ENCODE peak calls at places on chromosomes 16 and 17, in seven cellular contexts. Z is fibroblast of villous mesenchyme; L is NCI-H345; A is effector memory CD4-positive, alpha-beta T cell; D is mesenchymal stem cell; B is omental fat pad; K is ELF-1. U is an unnamed sample.

GRCh38 chr16:84156342-84156784 is 11.3 kb downstream of the DNAAF1 start:
- DNase-seq in Z (peak; percentile 23), L (no peak), A (no peak), D (peak; percentile 21), B (no peak), K (no peak), U (no peak)

GRCh38 chr17:19011581-19011980 is 7.0 kb upstream of the FAM83G start:
- DNase-seq in Z (no peak), L (no peak), A (no peak), D (no peak), B (no peak), K (no peak), U (no peak)

GRCh38 chr16:88613911-88614817 is 24.2 kb upstream of the IL17C start:
- DNase-seq in Z (no peak), L (no peak), A (no peak), D (peak; percentile 34), B (no peak), K (no peak), U (no peak)

GRCh38 chr17:78133971-78134898 is 3.7 kb downstream of the TMC8 start:
- DNase-seq in Z (peak; percentile 36), L (peak; percentile 63), A (peak; percentile 70), D (no peak), B (no peak), K (peak; percentile 88), U (peak; percentile 63)

GRCh38 chr17:6147054-6147453 is 76.9 kb downstream of the WSCD1 start:
- DNase-seq in Z (no peak), L (no peak), A (no peak), D (no peak), B (no peak), K (no peak), U (no peak)

GRCh38 chr17:22470411-22471175 is 778.3 kb downstream of the KCNJ18 start:
- DNase-seq in Z (no peak), L (no peak), A (no peak), D (no peak), B (no peak), K (no peak), U (no peak)

GRCh38 chr17:28747046-28747691 is 3.4 kb downstream of the TRAF4 start:
- DNase-seq in Z (no peak), L (no peak), A (no peak), D (no peak), B (no peak), K (peak; percentile 96), U (no peak)

GRCh38 chr17:7019839-7020519 is 2.9 kb upstream of the BCL6B start:
- DNase-seq in Z (peak; percentile 40), L (peak; percentile 29), A (no peak), D (peak; percentile 54), B (no peak), K (peak; percentile 67), U (peak; percentile 55)

GRCh38 chr16:1846416-1846815 is 19.4 kb downstream of the FAHD1 start:
- DNase-seq in Z (no peak), L (no peak), A (no peak), D (no peak), B (no peak), K (no peak), U (no peak)

GRCh38 chr17:34354637-34355036 is 1.6 kb upstream of the CCL13 start:
- DNase-seq in Z (peak; percentile 36), L (no peak), A (no peak), D (no peak), B (no peak), K (no peak), U (peak; percentile 44)

GRCh38 chr16:19808061-19808621 is 76.5 kb downstream of the GPRC5B start:
- DNase-seq in Z (peak; percentile 28), L (no peak), A (no peak), D (no peak), B (no peak), K (no peak), U (peak; percentile 36)

GRCh38 chr17:32881054-32881453 is 4.1 kb upstream of the MYO1D start:
- DNase-seq in Z (no peak), L (no peak), A (no peak), D (no peak), B (no peak), K (no peak), U (no peak)

GRCh38 chr17:73952498-73953205 is 250.8 kb upstream of the RPL38 start:
- DNase-seq in Z (peak; percentile 3), L (no peak), A (no peak), D (no peak), B (no peak), K (peak; percentile 68), U (no peak)

GRCh38 chr17:5506307-5506706 is 19.9 kb downstream of the MIS12 start:
- DNase-seq in Z (no peak), L (no peak), A (no peak), D (no peak), B (no peak), K (no peak), U (no peak)